ENCODE peak calls at places on chromosome 16, in five cellular contexts. One of them, this sample, is unnamed.

GRCh38 chr16:10130482-10130996 is 51.7 kb downstream of the GRIN2A start:
- DNase-seq in bronchial epithelial cell: no peak
- DNase-seq in choroid plexus epithelial cell: no peak
- DNase-seq in lower leg skin: no peak
- DNase-seq in heart left ventricle: no peak
- DNase-seq in this sample: no peak

GRCh38 chr16:11618107-11618717 is 31.5 kb upstream of the LITAF start:
- DNase-seq in lower leg skin: no peak
- DNase-seq in choroid plexus epithelial cell: no peak
- DNase-seq in bronchial epithelial cell: no peak
- DNase-seq in heart left ventricle: peak
- DNase-seq in this sample: peak

GRCh38 chr16:11191665-11192064 is 64.3 kb downstream of the SOCS1 start:
- DNase-seq in lower leg skin: no peak
- DNase-seq in heart left ventricle: no peak
- DNase-seq in bronchial epithelial cell: no peak
- DNase-seq in choroid plexus epithelial cell: no peak
- DNase-seq in this sample: no peak

GRCh38 chr16:65122974-65123845 is 1.3 kb upstream of the CDH11 start:
- DNase-seq in choroid plexus epithelial cell: peak
- DNase-seq in heart left ventricle: peak
- DNase-seq in lower leg skin: peak
- DNase-seq in bronchial epithelial cell: no peak
- DNase-seq in this sample: peak

GRCh38 chr16:66116163-66116792 is 250.2 kb upstream of the CDH5 start:
- DNase-seq in bronchial epithelial cell: peak
- DNase-seq in lower leg skin: no peak
- DNase-seq in choroid plexus epithelial cell: peak
- DNase-seq in heart left ventricle: no peak
- DNase-seq in this sample: peak

GRCh38 chr16:85894266-85894665 is 4.7 kb upstream of the IRF8 start:
- DNase-seq in bronchial epithelial cell: peak
- DNase-seq in lower leg skin: no peak
- DNase-seq in heart left ventricle: no peak
- DNase-seq in choroid plexus epithelial cell: no peak
- DNase-seq in this sample: no peak

GRCh38 chr16:47965439-47965838 is 190.4 kb downstream of the ABCC12 start:
- DNase-seq in choroid plexus epithelial cell: peak
- DNase-seq in lower leg skin: no peak
- DNase-seq in bronchial epithelial cell: peak
- DNase-seq in heart left ventricle: no peak
- DNase-seq in this sample: peak

GRCh38 chr16:65214196-65214595 is 92.3 kb upstream of the CDH11 start:
- DNase-seq in choroid plexus epithelial cell: peak
- DNase-seq in heart left ventricle: no peak
- DNase-seq in lower leg skin: no peak
- DNase-seq in bronchial epithelial cell: peak
- DNase-seq in this sample: peak

GRCh38 chr16:2319606-2320005 is 20.9 kb downstream of the ABCA3 start:
- DNase-seq in lower leg skin: no peak
- DNase-seq in heart left ventricle: no peak
- DNase-seq in bronchial epithelial cell: no peak
- DNase-seq in choroid plexus epithelial cell: no peak
- DNase-seq in this sample: no peak

GRCh38 chr16:51818342-51818944 is 667.4 kb upstream of the SALL1 start:
- DNase-seq in heart left ventricle: no peak
- DNase-seq in bronchial epithelial cell: peak
- DNase-seq in lower leg skin: no peak
- DNase-seq in choroid plexus epithelial cell: peak
- DNase-seq in this sample: peak

GRCh38 chr16:80142276-80142675 is 398.5 kb upstream of the DYNLRB2 start:
- DNase-seq in lower leg skin: no peak
- DNase-seq in bronchial epithelial cell: no peak
- DNase-seq in heart left ventricle: no peak
- DNase-seq in choroid plexus epithelial cell: no peak
- DNase-seq in this sample: no peak

GRCh38 chr16:8847623-8848022 is 21.2 kb downstream of the CARHSP1 start:
- DNase-seq in bronchial epithelial cell: no peak
- DNase-seq in lower leg skin: no peak
- DNase-seq in heart left ventricle: no peak
- DNase-seq in choroid plexus epithelial cell: no peak
- DNase-seq in this sample: no peak

GRCh38 chr16:23711785-23712184 is 1.2 kb downstream of the ERN2 start:
- DNase-seq in bronchial epithelial cell: no peak
- DNase-seq in choroid plexus epithelial cell: no peak
- DNase-seq in heart left ventricle: no peak
- DNase-seq in lower leg skin: no peak
- DNase-seq in this sample: no peak

GRCh38 chr16:88634141-88634993 is 4.0 kb upstream of the IL17C start:
- DNase-seq in choroid plexus epithelial cell: peak
- DNase-seq in lower leg skin: no peak
- DNase-seq in bronchial epithelial cell: peak
- DNase-seq in heart left ventricle: peak
- DNase-seq in this sample: peak

GRCh38 chr16:47139561-47140185 is 4.1 kb downstream of the NETO2 start:
- DNase-seq in heart left ventricle: no peak
- DNase-seq in bronchial epithelial cell: peak
- DNase-seq in choroid plexus epithelial cell: peak
- DNase-seq in lower leg skin: no peak
- DNase-seq in this sample: peak

DNA sequence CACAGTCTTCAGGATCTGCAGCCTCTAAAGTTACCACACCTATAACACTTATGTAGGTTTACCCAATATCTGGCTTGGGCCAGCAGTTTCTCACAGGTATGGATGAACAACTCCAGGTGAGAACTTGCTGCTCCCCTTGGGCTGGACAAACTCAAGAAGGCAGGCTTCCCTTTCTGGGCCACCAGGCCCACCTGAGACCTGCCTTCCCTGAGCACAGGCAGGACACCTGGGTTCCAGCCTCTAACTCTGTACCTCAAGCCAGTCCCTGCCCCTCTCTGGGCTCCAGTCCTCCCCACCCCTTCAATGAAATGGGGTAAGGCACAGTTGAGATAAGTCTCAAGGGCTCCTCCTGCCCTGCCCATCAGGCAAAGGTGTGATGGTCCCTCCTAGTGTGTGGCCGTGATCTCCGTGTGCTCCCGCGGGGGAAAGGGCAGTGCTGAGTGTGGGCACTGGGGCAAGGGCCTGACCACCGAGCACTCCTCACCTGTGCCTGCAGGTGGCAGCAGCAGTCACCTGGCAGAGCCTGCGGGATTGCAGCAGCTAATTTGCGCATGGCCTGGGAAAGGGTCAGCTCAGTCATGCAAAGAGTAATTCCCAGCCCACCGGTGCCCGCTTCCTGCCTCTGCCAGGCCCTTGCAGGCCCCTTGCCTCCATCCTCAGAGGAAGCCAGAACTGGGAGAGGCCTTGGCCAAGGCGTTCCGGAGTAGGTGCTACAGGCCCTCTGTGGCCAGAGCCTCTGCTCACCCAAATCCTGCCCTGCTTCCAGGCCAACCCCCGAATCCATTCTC is 28.2 kb upstream of the ADGRG1 start:
- DNase-seq in choroid plexus epithelial cell: peak
- DNase-seq in heart left ventricle: peak
- DNase-seq in lower leg skin: peak
- DNase-seq in bronchial epithelial cell: peak
- DNase-seq in this sample: peak
- TF ChIP-seq CTCF in choroid plexus epithelial cell: peak
- TF ChIP-seq CTCF in heart left ventricle: peak
- TF ChIP-seq CTCF in lower leg skin: peak
- TF ChIP-seq CTCF in bronchial epithelial cell: peak
- TF ChIP-seq CTCF in this sample: peak

DNA sequence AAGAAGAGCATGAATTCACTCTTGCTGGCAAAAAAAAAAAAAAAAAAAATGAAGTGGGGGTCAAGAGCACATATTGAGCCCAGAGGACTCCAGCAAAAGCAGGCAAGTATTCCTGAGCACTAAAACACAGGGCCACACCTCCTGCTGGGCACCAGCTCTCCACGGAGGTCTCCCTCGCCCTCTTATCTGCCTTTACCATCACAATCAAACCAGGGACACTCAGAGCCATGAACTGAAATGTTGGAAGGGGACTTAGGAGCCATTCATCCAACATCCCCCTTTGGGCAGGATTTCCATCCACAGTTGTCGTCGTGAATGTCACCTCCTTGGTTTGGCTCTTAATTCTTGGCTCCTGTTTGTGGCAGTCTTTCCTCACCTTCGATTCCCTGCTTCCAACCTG is 89.8 kb upstream of the GNAO1 start:
- DNase-seq in heart left ventricle: no peak
- DNase-seq in lower leg skin: no peak
- DNase-seq in choroid plexus epithelial cell: no peak
- DNase-seq in bronchial epithelial cell: no peak
- DNase-seq in this sample: no peak
- H3K4me3 ChIP-seq in heart left ventricle: no peak
- H3K4me3 ChIP-seq in lower leg skin: no peak
- H3K4me3 ChIP-seq in choroid plexus epithelial cell: no peak
- H3K4me3 ChIP-seq in bronchial epithelial cell: no peak
- H3K4me3 ChIP-seq in this sample: no peak

GRCh38 chr16:20637247-20637646 is 60.2 kb downstream of the ACSM1 start:
- DNase-seq in heart left ventricle: no peak
- DNase-seq in bronchial epithelial cell: no peak
- DNase-seq in lower leg skin: no peak
- DNase-seq in choroid plexus epithelial cell: no peak
- DNase-seq in this sample: no peak

DNA sequence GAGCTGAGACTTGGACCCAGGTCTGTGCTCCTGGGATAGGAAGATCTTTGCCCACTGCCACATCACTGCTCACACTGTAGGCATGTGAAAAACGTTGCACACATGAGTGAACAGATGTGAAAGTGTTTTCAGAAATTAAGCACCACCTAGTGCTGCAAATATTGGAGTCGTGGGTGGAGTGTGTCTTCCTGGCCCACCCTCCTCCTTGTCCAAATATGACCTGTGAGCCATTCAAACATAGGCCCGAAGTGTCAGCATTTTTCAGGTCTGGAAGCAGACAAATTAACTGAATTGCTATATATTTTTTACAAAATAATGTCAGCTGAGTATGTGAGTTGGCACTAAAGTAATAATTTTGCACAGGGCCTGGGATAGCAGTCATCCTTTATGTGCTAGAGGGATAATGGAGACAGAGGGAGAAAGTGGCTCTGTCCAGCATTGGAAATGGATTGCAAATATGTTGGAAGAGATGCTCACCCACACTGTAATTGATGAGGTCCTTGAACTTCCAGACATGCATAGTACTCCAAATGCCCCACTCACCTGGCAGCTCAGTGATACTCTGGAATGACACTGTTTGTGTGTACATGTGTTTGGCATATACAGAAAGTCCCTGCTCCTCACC is 58.7 kb downstream of the ACSM1 start:
- DNase-seq in bronchial epithelial cell: no peak
- DNase-seq in choroid plexus epithelial cell: no peak
- DNase-seq in lower leg skin: no peak
- DNase-seq in heart left ventricle: no peak
- DNase-seq in this sample: no peak
- TF ChIP-seq CTCF in bronchial epithelial cell: no peak
- TF ChIP-seq CTCF in choroid plexus epithelial cell: no peak
- TF ChIP-seq CTCF in lower leg skin: no peak
- TF ChIP-seq CTCF in heart left ventricle: no peak
- TF ChIP-seq CTCF in this sample: no peak

GRCh38 chr16:49964316-49964715 is 60.7 kb upstream of the CNEP1R1 start:
- DNase-seq in bronchial epithelial cell: no peak
- DNase-seq in heart left ventricle: no peak
- DNase-seq in lower leg skin: no peak
- DNase-seq in choroid plexus epithelial cell: no peak
- DNase-seq in this sample: no peak

GRCh38 chr16:49972280-49972679 is 52.7 kb upstream of the CNEP1R1 start:
- DNase-seq in bronchial epithelial cell: no peak
- DNase-seq in heart left ventricle: no peak
- DNase-seq in choroid plexus epithelial cell: no peak
- DNase-seq in lower leg skin: no peak
- DNase-seq in this sample: no peak

GRCh38 chr16:49970818-49971431 is 54.1 kb upstream of the CNEP1R1 start:
- DNase-seq in bronchial epithelial cell: no peak
- DNase-seq in choroid plexus epithelial cell: no peak
- DNase-seq in lower leg skin: no peak
- DNase-seq in heart left ventricle: no peak
- DNase-seq in this sample: no peak

GRCh38 chr16:49967012-49967559 is 57.9 kb upstream of the CNEP1R1 start:
- DNase-seq in lower leg skin: no peak
- DNase-seq in bronchial epithelial cell: no peak
- DNase-seq in heart left ventricle: peak
- DNase-seq in choroid plexus epithelial cell: no peak
- DNase-seq in this sample: no peak

DNA sequence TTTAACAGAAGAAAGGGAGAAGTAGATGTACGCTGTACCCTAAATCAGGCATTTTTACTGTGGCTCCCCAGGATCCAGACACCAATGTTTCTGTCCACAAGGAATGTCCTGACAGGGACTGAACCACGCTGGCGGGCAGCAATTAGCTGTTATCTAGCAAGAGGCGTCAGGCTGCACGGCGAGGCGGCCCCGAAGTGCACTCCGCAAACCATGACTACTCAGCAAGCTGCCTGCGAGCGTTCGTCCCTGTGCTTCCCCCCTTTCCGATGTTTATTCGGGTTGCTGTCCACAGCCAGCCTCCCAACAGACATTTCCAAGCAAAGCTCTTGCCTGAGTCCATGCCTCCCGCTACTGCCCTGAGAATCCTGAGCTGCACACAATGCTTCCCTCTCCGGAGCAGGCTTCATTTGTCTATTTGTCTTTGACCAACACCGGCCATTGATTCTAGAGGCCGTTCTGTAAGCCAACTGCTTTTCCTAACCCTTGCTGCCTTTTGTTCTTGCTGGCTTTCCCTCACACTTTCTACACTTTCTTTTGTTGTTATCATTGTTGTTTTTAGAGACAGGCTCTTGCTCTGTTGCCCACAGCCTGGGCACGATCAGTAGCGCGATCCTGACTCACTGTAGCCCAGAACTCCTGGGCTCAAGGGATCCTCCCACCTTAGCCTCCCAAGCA is 55.5 kb upstream of the CNEP1R1 start:
- DNase-seq in bronchial epithelial cell: no peak
- DNase-seq in heart left ventricle: no peak
- DNase-seq in choroid plexus epithelial cell: peak
- DNase-seq in lower leg skin: no peak
- DNase-seq in this sample: no peak
- H3K4me3 ChIP-seq in bronchial epithelial cell: no peak
- H3K4me3 ChIP-seq in heart left ventricle: no peak
- H3K4me3 ChIP-seq in choroid plexus epithelial cell: no peak
- H3K4me3 ChIP-seq in lower leg skin: no peak
- H3K4me3 ChIP-seq in this sample: no peak

This sample was measured in epithelial cell of esophagus.